ENCODE peak calls at places on chromosomes 11 and 22, in eight cellular contexts. D is lung, H is astrocyte of the cerebellum, G is choroid plexus epithelial cell, N is ovary, J is A549, U is heart right ventricle, R is neural crest cell. Z is an unnamed sample.

GRCh38 chr11:117691206-117691490 is 105.9 kb downstream of the DSCAML1 start:
- DNase-seq in D (no peak), H (no peak), G (no peak), N (no peak), J (no peak), U (no peak), R (no peak), Z (no peak)

GRCh38 chr11:128695539-128696221 is 1.8 kb downstream of the FLI1 start:
- DNase-seq in D (no peak), H (no peak), G (peak), N (no peak), J (no peak), U (no peak), R (no peak), Z (peak)

GRCh38 chr11:122732342-122733300 is 77.1 kb downstream of the UBASH3B start:
- DNase-seq in D (no peak), H (no peak), G (no peak), N (no peak), J (no peak), U (no peak), R (no peak), Z (peak)

GRCh38 chr22:42947211-42947990 is 67.5 kb downstream of the PACSIN2 start:
- DNase-seq in D (no peak), H (no peak), G (peak), N (no peak), J (peak), U (peak), R (peak), Z (no peak)

GRCh38 chr11:119108151-119108856 is 1.2 kb downstream of the C2CD2L start:
- DNase-seq in D (peak), H (no peak), G (peak), N (no peak), J (no peak), U (no peak), R (no peak), Z (peak)

GRCh38 chr22:40463017-40463631 is 92.7 kb downstream of the SGSM3 start:
- DNase-seq in D (no peak), H (no peak), G (no peak), N (no peak), J (no peak), U (no peak), R (no peak), Z (no peak)

GRCh38 chr11:76786053-76787014 is 3.2 kb downstream of the TSKU start:
- DNase-seq in D (no peak), H (no peak), G (no peak), N (no peak), J (no peak), U (no peak), R (no peak), Z (no peak)

GRCh38 chr22:31250740-31251330 is 38.7 kb downstream of the LIMK2 start:
- DNase-seq in D (no peak), H (no peak), G (no peak), N (no peak), J (no peak), U (no peak), R (no peak), Z (peak)

GRCh38 chr11:126603486-126603885 is 248.0 kb downstream of the ST3GAL4 start:
- DNase-seq in D (no peak), H (no peak), G (no peak), N (no peak), J (no peak), U (no peak), R (no peak), Z (no peak)

GRCh38 chr11:104148074-104148473 is 15.9 kb downstream of the PDGFD start:
- DNase-seq in D (no peak), H (peak), G (peak), N (no peak), J (no peak), U (no peak), R (no peak), Z (peak)

GRCh38 chr11:19676508-19677379 is 35.9 kb upstream of the NAV2 start:
- DNase-seq in D (no peak), H (no peak), G (no peak), N (no peak), J (no peak), U (no peak), R (no peak), Z (no peak)

GRCh38 chr11:133350045-133350444 is 182.3 kb downstream of the OPCML start:
- DNase-seq in D (no peak), H (no peak), G (no peak), N (no peak), J (no peak), U (no peak), R (no peak), Z (no peak)

GRCh38 chr22:31344369-31345330 is 1.5 kb downstream of the PATZ1 start:
- DNase-seq in D (peak), H (no peak), G (peak), N (peak), J (no peak), U (peak), R (no peak), Z (peak)

GRCh38 chr22:23913306-23913660 is 19.1 kb downstream of the MIF start:
- DNase-seq in D (no peak), H (no peak), G (no peak), N (no peak), J (no peak), U (no peak), R (no peak), Z (no peak)

GRCh38 chr11:113781682-113782081 is 2.1 kb downstream of the CLDN25 start:
- DNase-seq in D (no peak), H (no peak), G (no peak), N (no peak), J (no peak), U (no peak), R (no peak), Z (no peak)

GRCh38 chr11:112644410-112645131 is 316.6 kb upstream of the NCAM1 start:
- DNase-seq in D (no peak), H (no peak), G (no peak), N (no peak), J (no peak), U (no peak), R (no peak), Z (no peak)

GRCh38 chr22:28935713-28936112 is 52.3 kb downstream of the ZNRF3 start:
- DNase-seq in D (no peak), H (no peak), G (no peak), N (no peak), J (no peak), U (no peak), R (no peak), Z (no peak)
- TF ChIP-seq CTCF in D (no peak), H (peak), G (peak), N (no peak), J (no peak), U (no peak), R (peak), Z (peak)

GRCh38 chr22:32793604-32794003 is 7.9 kb upstream of the TIMP3 start:
- DNase-seq in D (no peak), H (no peak), G (no peak), N (no peak), J (no peak), U (no peak), R (no peak), Z (no peak)

GRCh38 chr22:32791056-32791455 is 10.4 kb upstream of the TIMP3 start:
- DNase-seq in D (no peak), H (no peak), G (no peak), N (no peak), J (no peak), U (no peak), R (no peak), Z (no peak)

GRCh38 chr22:32795214-32795596 is 6.3 kb upstream of the TIMP3 start:
- DNase-seq in D (no peak), H (no peak), G (no peak), N (no peak), J (no peak), U (no peak), R (no peak), Z (no peak)

GRCh38 chr22:32796865-32797573 is 4.5 kb upstream of the TIMP3 start:
- DNase-seq in D (peak), H (peak), G (peak), N (peak), J (peak), U (peak), R (peak), Z (peak)

DNA sequence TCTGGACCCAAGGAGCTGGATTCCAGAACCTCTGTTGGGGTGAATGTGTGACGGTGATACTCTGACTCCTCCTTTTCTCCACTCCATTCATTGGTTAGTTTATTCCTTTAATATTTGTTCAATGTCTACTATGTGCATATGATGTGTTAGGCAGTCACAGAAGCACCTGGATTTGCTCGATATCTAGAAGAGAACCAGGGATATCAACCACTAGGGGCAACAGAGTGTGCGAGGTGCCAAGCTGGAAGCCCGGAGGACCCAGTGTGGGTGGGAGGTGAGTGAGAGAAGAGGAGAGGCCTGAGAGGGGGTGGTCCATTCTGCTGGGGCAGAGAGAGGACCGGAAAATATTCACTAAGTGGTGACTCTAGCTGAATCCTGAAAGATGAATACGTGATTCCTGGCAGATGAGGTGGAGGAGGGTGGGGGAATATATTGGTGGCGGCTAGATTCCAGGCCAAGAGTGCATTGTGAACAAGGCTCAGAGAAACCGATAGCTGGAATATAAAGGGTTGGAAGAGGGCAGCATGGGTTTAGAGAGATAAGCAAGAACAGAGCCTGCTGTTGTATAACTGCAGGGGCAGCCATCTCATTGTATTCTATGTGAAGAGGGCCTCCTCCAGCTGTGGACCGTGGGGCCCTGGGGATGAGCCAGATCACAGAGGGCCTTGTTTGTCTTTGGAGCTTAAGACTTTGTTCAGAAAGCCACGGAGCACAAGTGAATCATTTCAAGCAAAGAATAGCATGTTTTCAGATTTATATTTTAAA is 6.9 kb upstream of the TIMP3 start:
- DNase-seq in D (no peak), H (no peak), G (peak), N (no peak), J (no peak), U (no peak), R (no peak), Z (no peak)
- TF ChIP-seq CTCF in D (no peak), H (no peak), G (peak), N (no peak), J (no peak), U (no peak), R (no peak), Z (no peak)

GRCh38 chr11:74842967-74843366 is 94.3 kb downstream of the RNF169 start:
- DNase-seq in D (peak), H (no peak), G (no peak), N (no peak), J (no peak), U (no peak), R (no peak), Z (no peak)
- TF ChIP-seq CTCF in D (no peak), H (no peak), G (peak), N (no peak), J (no peak), U (no peak), R (no peak), Z (peak)

GRCh38 chr22:33299245-33299956 is 241.2 kb upstream of the SYN3 start:
- DNase-seq in D (no peak), H (no peak), G (peak), N (no peak), J (no peak), U (no peak), R (no peak), Z (no peak)
- TF ChIP-seq CTCF in D (no peak), H (no peak), G (peak), N (no peak), J (no peak), U (no peak), R (no peak), Z (no peak)

GRCh38 chr11:15707971-15708370 is 593.2 kb downstream of the INSC start:
- DNase-seq in D (no peak), H (peak), G (peak), N (peak), J (peak), U (peak), R (no peak), Z (peak)
- TF ChIP-seq CTCF in D (no peak), H (no peak), G (no peak), N (no peak), J (no peak), U (no peak), R (no peak), Z (peak)

GRCh38 chr11:132301900-132302299 is 931.5 kb downstream of the NTM start:
- DNase-seq in D (no peak), H (no peak), G (no peak), N (no peak), J (no peak), U (no peak), R (no peak), Z (no peak)

GRCh38 chr11:132296946-132297610 is 926.7 kb downstream of the NTM start:
- DNase-seq in D (no peak), H (no peak), G (no peak), N (no peak), J (no peak), U (no peak), R (no peak), Z (no peak)

GRCh38 chr11:132301465-132301864 is 931.0 kb downstream of the NTM start:
- DNase-seq in D (no peak), H (no peak), G (no peak), N (no peak), J (no peak), U (no peak), R (no peak), Z (no peak)

DNA sequence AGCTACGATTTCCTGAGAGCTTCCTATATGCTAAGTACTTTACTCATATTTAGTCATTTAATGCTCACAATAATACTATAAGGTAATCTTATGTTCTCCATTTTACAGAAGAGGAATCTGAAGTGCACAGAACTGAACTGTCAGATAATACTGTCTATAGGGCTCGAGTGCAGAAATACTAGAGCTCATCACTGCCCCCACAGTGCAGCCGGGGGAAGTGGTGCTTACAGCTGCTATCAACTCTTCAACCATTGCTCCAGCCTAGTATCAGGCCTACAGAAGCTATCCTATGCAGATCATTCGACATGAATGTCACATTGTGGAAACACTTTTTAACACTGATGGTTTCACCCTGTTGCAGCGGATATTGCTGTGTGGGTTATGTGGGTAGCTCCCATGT is 929.9 kb downstream of the NTM start:
- DNase-seq in D (no peak), H (no peak), G (peak), N (no peak), J (no peak), U (no peak), R (no peak), Z (no peak)
- TF ChIP-seq CTCF in D (no peak), H (peak), G (peak), N (no peak), J (no peak), U (peak), R (peak), Z (peak)

GRCh38 chr11:45374130-45374529 is 88.0 kb upstream of the SYT13 start:
- DNase-seq in D (no peak), H (no peak), G (no peak), N (no peak), J (no peak), U (no peak), R (no peak), Z (no peak)
- TF ChIP-seq CTCF in D (no peak), H (no peak), G (no peak), N (no peak), J (no peak), U (no peak), R (no peak), Z (no peak)

GRCh38 chr22:29320546-29320945 is 5.0 kb upstream of the RASL10A start:
- DNase-seq in D (no peak), H (no peak), G (no peak), N (no peak), J (no peak), U (no peak), R (no peak), Z (no peak)
- TF ChIP-seq CTCF in D (no peak), H (peak), G (peak), N (no peak), J (peak), U (no peak), R (peak), Z (peak)

DNA sequence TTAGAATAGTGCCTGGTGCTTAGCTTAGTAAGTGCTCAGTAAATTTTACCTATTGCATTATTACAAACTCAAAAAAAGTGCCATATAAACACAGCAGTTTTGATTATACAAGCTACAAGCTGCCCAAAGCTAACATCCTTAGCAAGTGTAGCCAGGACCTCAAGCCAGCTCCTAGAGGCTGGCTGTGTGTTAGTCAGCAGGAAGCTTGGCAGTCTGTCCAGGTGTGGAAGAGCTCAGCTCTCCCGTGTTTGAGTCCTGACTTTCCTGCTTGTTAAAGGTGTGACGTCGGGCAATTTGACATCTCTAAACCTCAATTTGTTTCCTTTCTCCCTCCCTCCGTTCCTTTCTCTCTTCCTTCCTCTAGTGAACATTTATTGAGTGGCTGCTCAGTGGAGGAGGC is 68.5 kb downstream of the PRR5L start:
- DNase-seq in D (no peak), H (no peak), G (no peak), N (no peak), J (no peak), U (no peak), R (no peak), Z (no peak)
- TF ChIP-seq CTCF in D (no peak), H (no peak), G (no peak), N (no peak), J (no peak), U (no peak), R (no peak), Z (no peak)

GRCh38 chr11:6320411-6321207 is at the start of gene CAVIN3:
- DNase-seq in D (peak), H (peak), G (peak), N (peak), J (peak), U (peak), R (peak), Z (peak)

GRCh38 chr11:6321961-6322362 is 1.7 kb upstream of the CAVIN3 start:
- DNase-seq in D (no peak), H (no peak), G (peak), N (no peak), J (no peak), U (no peak), R (no peak), Z (peak)

GRCh38 chr11:6319001-6319878 is 1.1 kb downstream of the CAVIN3 start:
- DNase-seq in D (peak), H (no peak), G (peak), N (peak), J (no peak), U (peak), R (peak), Z (peak)

GRCh38 chr11:6321356-6321755 is 1.1 kb upstream of the CAVIN3 start:
- DNase-seq in D (no peak), H (no peak), G (no peak), N (no peak), J (no peak), U (no peak), R (no peak), Z (peak)

GRCh38 chr11:6319879-6320410 is 356 bp downstream of the CAVIN3 start:
- DNase-seq in D (peak), H (peak), G (peak), N (peak), J (peak), U (peak), R (peak), Z (peak)
- TF ChIP-seq CTCF in D (no peak), H (no peak), G (no peak), N (no peak), J (no peak), U (no peak), R (no peak), Z (no peak)